ENCODE peak calls at places on chromosomes 13 and 19, in seven cellular contexts. Y, C, U, F, R, K and Q are unnamed samples.

GRCh38 chr13:43815204-43815603 is 28.4 kb upstream of the ENOX1 start:
- DNase-seq in C (peak; percentile 88), U (peak; percentile 88), K (peak; percentile 97), Y (no peak), R (no peak), F (no peak), Q (no peak)

GRCh38 chr13:33213024-33213795 is 72.3 kb downstream of the STARD13 start:
- DNase-seq in K (no peak), U (no peak), Y (no peak), C (no peak), F (no peak), R (no peak), Q (no peak)

GRCh38 chr13:111033172-111034133 is 81.7 kb upstream of the ARHGEF7 start:
- DNase-seq in K (no peak), F (no peak), U (no peak), R (no peak), Y (no peak), C (no peak), Q (no peak)

GRCh38 chr19:18049390-18049789 is 37.3 kb downstream of the IL12RB1 start:
- DNase-seq in C (peak; percentile 59), K (peak; percentile 86), F (no peak), R (no peak), U (peak; percentile 25), Y (peak; percentile 96), Q (no peak)

GRCh38 chr19:47369923-47370625 is 21.0 kb downstream of the DHX34 start:
- DNase-seq in K (peak; percentile 70), U (peak; percentile 74), R (no peak), F (no peak), Y (no peak), C (peak; percentile 56), Q (no peak)

GRCh38 chr13:97879646-97880297 is 73.7 kb upstream of the IPO5 start:
- DNase-seq in Y (no peak), F (no peak), C (peak; percentile 77), K (peak; percentile 84), R (no peak), U (peak; percentile 91), Q (no peak)

GRCh38 chr13:25177012-25177411 is 4.9 kb upstream of the AMER2 start:
- DNase-seq in Y (no peak), U (no peak), C (no peak), F (no peak), R (no peak), K (no peak), Q (no peak)

GRCh38 chr13:41960195-41960699 is 662 bp downstream of the VWA8 start:
- DNase-seq in K (peak; percentile 41), R (no peak), F (no peak), C (peak; percentile 29), U (peak; percentile 29), Y (no peak), Q (no peak)

GRCh38 chr19:6767357-6768235 is at the start of gene SH2D3A:
- DNase-seq in R (peak; percentile 92), F (peak; percentile 96), K (peak; percentile 56), C (peak; percentile 53), U (peak; percentile 15), Y (peak; percentile 51), Q (peak; percentile 98)

GRCh38 chr13:45658586-45659235 is 43.2 kb upstream of the ERICH6B start:
- DNase-seq in U (peak; percentile 62), C (peak; percentile 2), K (peak; percentile 8), Y (no peak), F (no peak), R (no peak), Q (no peak)

GRCh38 chr13:43036386-43037220 is 13.2 kb downstream of the DNAJC15 start:
- DNase-seq in Y (peak; percentile 74), R (no peak), C (peak; percentile 71), F (no peak), K (peak; percentile 84), U (no peak), Q (no peak)

GRCh38 chr19:5695649-5696195 is 5.6 kb downstream of the RPL36 start:
- DNase-seq in R (no peak), K (no peak), U (no peak), F (no peak), C (no peak), Y (no peak), Q (peak; percentile 45)

GRCh38 chr19:46471778-46472543 is 598 bp upstream of the PNMA8A start:
- DNase-seq in Y (no peak), K (no peak), R (no peak), F (no peak), U (no peak), C (no peak), Q (no peak)

GRCh38 chr13:42812311-42812710 is 30.9 kb downstream of the FAM216B start:
- DNase-seq in R (no peak), U (no peak), Y (no peak), K (peak; percentile 26), C (no peak), F (no peak), Q (no peak)

GRCh38 chr19:58585442-58586130 is 12.5 kb upstream of the MZF1 start:
- DNase-seq in K (no peak), U (peak; percentile 28), R (no peak), C (no peak), Y (no peak), F (no peak), Q (no peak)

GRCh38 chr19:6003976-6004375 is 26.0 kb upstream of the RANBP3 start:
- DNase-seq in Y (no peak), C (no peak), R (no peak), K (no peak), U (no peak), F (no peak), Q (no peak)

GRCh38 chr19:19113040-19113541 is 25.2 kb downstream of the TMEM161A start:
- DNase-seq in C (peak; percentile 40), U (peak; percentile 74), R (no peak), F (peak; percentile 58), Y (no peak), K (peak; percentile 70), Q (peak; percentile 34)

GRCh38 chr13:63706751-63707150 is 2291.1 kb upstream of the PCDH20 start:
- DNase-seq in Y (no peak), C (no peak), U (no peak), F (no peak), K (no peak), R (no peak), Q (no peak)

GRCh38 chr13:50552424-50552966 is 291.0 kb downstream of the DLEU7 start:
- DNase-seq in U (no peak), C (no peak), Y (no peak), F (no peak), R (no peak), K (no peak), Q (no peak)

GRCh38 chr13:100976993-100977392 is 302.4 kb upstream of the TMTC4 start:
- DNase-seq in R (no peak), Y (no peak), U (no peak), K (no peak), F (no peak), C (no peak), Q (no peak)

GRCh38 chr13:40981361-40981760 is 37.8 kb downstream of the ELF1 start:
- DNase-seq in Y (no peak), F (no peak), K (peak; percentile 82), R (no peak), U (no peak), C (peak; percentile 66), Q (no peak)

DNA sequence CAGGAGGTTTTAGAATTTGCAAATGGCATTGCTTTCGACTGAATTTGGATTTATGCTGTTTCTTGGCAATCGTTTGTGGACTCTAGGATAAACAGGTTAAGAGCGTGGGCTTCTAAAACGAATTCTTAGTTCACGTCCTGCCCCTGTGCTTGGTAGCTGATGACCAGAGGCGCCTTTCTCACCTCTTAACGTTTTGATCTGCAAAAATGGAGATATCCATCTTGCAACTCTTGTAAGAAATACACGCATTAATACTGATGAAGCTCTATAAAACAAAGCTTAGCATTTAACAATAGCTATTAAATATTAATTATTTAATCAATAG is 577 bp upstream of the KATNAL1 start:
- DNase-seq in Y (no peak), U (no peak), F (no peak), K (no peak), C (no peak), R (no peak), Q (no peak)
- TF ChIP-seq CTCF in Y (no peak), U (no peak), F (no peak), K (no peak), C (no peak), R (no peak), Q (no peak)

DNA sequence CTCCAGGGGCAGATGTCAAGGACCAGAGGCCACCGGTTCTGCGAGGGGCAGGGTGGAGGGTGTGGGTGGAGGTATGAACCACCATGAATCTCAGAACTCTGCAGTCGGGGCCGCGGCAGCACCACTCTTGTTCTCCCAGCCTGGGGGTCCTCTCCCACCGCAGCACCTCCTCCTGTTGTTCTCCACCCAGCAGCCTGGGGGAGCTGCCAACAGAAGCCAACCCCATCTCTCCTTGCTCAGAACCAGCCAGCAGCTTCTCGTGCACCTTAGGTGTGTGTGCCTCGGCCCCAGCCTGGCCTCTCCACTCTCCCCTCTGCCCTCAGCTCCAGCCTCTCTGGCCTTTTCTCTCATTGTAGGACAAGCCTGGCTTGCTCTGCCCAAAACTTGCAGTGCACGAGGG is 31.9 kb upstream of the CCNE1 start:
- DNase-seq in Y (no peak), F (no peak), U (no peak), K (no peak), C (no peak), R (no peak), Q (peak; percentile 24)
- H3K4me3 ChIP-seq in Y (no peak overlapping the region), F (no peak overlapping the region), U (no peak overlapping the region), K (no peak overlapping the region), C (no peak overlapping the region), R (no peak overlapping the region), Q (no peak overlapping the region)

GRCh38 chr19:8832132-8833021 is at the start of the genes MBD3L1 and ZNF558:
- DNase-seq in K (peak; percentile 99), Y (peak; percentile 99), R (peak; percentile 40), C (peak; percentile 98), F (peak; percentile 99), U (peak; percentile 97), Q (peak; percentile 97)
- TF ChIP-seq CTCF in K (peak; percentile 33), Y (peak; percentile 61), R (no peak), C (no peak), F (peak; percentile 41), U (peak; percentile 39), Q (peak; percentile 25)

GRCh38 chr19:511101-511841 is 4.0 kb downstream of the TPGS1 start:
- DNase-seq in K (peak; percentile 72), Y (no peak), C (peak; percentile 72), F (peak; percentile 15), R (no peak), U (peak; percentile 36), Q (no peak)

GRCh38 chr19:513368-514165 is 6.3 kb downstream of the TPGS1 start:
- DNase-seq in K (no peak), Y (no peak), C (no peak), F (no peak), U (no peak), R (no peak), Q (no peak)

GRCh38 chr19:508204-509150 is 1.2 kb downstream of the TPGS1 start:
- DNase-seq in K (no peak), F (no peak), Y (no peak), U (no peak), R (no peak), C (no peak), Q (no peak)

GRCh38 chr19:512548-513365 is 5.5 kb downstream of the TPGS1 start:
- DNase-seq in Y (no peak), R (no peak), F (peak; percentile 42), U (no peak), C (no peak), K (no peak), Q (no peak)

GRCh38 chr19:510606-511100 is 3.4 kb downstream of the TPGS1 start:
- DNase-seq in R (peak; percentile 57), F (peak; percentile 71), K (peak; percentile 91), U (peak; percentile 81), Y (peak; percentile 71), C (peak; percentile 92), Q (peak; percentile 94)
- H3K4me3 ChIP-seq in R (no peak overlapping the region), F (no peak overlapping the region), K (no peak overlapping the region), U (no peak overlapping the region), Y (peak overlapping the region; percentile 38), C (no peak overlapping the region), Q (no peak overlapping the region)